ENCODE peak calls at places on chromosomes 4 and X, in seven cellular contexts. One of them, this sample, is unnamed.

GRCh38 chrX:7574325-7574724 is 268.6 kb upstream of the VCX start:
- DNase-seq in glutamatergic neuron: no peak
- DNase-seq in progenitor cell of endocrine pancreas: peak; percentile 30
- DNase-seq in transverse colon: no peak
- DNase-seq in AG09309: no peak
- DNase-seq in osteocyte: no peak
- DNase-seq in mesothelial cell of epicardium: no peak
- DNase-seq in this sample: no peak

GRCh38 chr4:111961806-111962205 is 183.4 kb upstream of the FAM241A start:
- DNase-seq in glutamatergic neuron: no peak
- DNase-seq in progenitor cell of endocrine pancreas: no peak
- DNase-seq in transverse colon: no peak
- DNase-seq in AG09309: no peak
- DNase-seq in osteocyte: no peak
- DNase-seq in mesothelial cell of epicardium: no peak
- DNase-seq in this sample: no peak

GRCh38 chrX:63932006-63932405 is 147.0 kb upstream of the ARHGEF9 start:
- DNase-seq in glutamatergic neuron: no peak
- DNase-seq in progenitor cell of endocrine pancreas: no peak
- DNase-seq in transverse colon: no peak
- DNase-seq in AG09309: no peak
- DNase-seq in osteocyte: no peak
- DNase-seq in mesothelial cell of epicardium: no peak
- DNase-seq in this sample: no peak

GRCh38 chr4:154722262-154722661 is 21.5 kb upstream of the LRAT start:
- DNase-seq in glutamatergic neuron: no peak
- DNase-seq in progenitor cell of endocrine pancreas: no peak
- DNase-seq in transverse colon: no peak
- DNase-seq in AG09309: no peak
- DNase-seq in osteocyte: no peak
- DNase-seq in mesothelial cell of epicardium: no peak
- DNase-seq in this sample: no peak

GRCh38 chrX:13506574-13506973 is 62.8 kb upstream of the EGFL6 start:
- DNase-seq in glutamatergic neuron: peak; percentile 47
- DNase-seq in progenitor cell of endocrine pancreas: peak; percentile 14
- DNase-seq in transverse colon: peak; percentile 56
- DNase-seq in AG09309: peak; percentile 11
- DNase-seq in osteocyte: no peak
- DNase-seq in mesothelial cell of epicardium: no peak
- DNase-seq in this sample: peak; percentile 55

GRCh38 chrX:24398766-24399165 is 38.3 kb downstream of the SUPT20HL1 start:
- DNase-seq in glutamatergic neuron: no peak
- DNase-seq in progenitor cell of endocrine pancreas: no peak
- DNase-seq in transverse colon: no peak
- DNase-seq in AG09309: no peak
- DNase-seq in osteocyte: no peak
- DNase-seq in mesothelial cell of epicardium: no peak
- DNase-seq in this sample: no peak

GRCh38 chr4:153146031-153146430 is 58.2 kb upstream of the TRIM2 start:
- DNase-seq in glutamatergic neuron: no peak
- DNase-seq in progenitor cell of endocrine pancreas: no peak
- DNase-seq in transverse colon: no peak
- DNase-seq in AG09309: no peak
- DNase-seq in osteocyte: no peak
- DNase-seq in mesothelial cell of epicardium: no peak
- DNase-seq in this sample: no peak

GRCh38 chr4:112234952-112235609 is 3.5 kb downstream of the AP1AR start:
- DNase-seq in glutamatergic neuron: peak; percentile 36
- DNase-seq in progenitor cell of endocrine pancreas: peak; percentile 16
- DNase-seq in transverse colon: peak; percentile 76
- DNase-seq in AG09309: peak; percentile 72
- DNase-seq in osteocyte: no peak
- DNase-seq in mesothelial cell of epicardium: no peak
- DNase-seq in this sample: peak; percentile 67

GRCh38 chrX:154749856-154750255 is 1.0 kb downstream of the GAB3 start:
- DNase-seq in glutamatergic neuron: no peak
- DNase-seq in progenitor cell of endocrine pancreas: no peak
- DNase-seq in transverse colon: no peak
- DNase-seq in AG09309: no peak
- DNase-seq in osteocyte: no peak
- DNase-seq in mesothelial cell of epicardium: no peak
- DNase-seq in this sample: no peak

GRCh38 chrX:39689374-39690104 is 408.2 kb downstream of the BCOR start:
- DNase-seq in glutamatergic neuron: peak; percentile 24
- DNase-seq in progenitor cell of endocrine pancreas: no peak
- DNase-seq in transverse colon: peak; percentile 11
- DNase-seq in AG09309: no peak
- DNase-seq in osteocyte: no peak
- DNase-seq in mesothelial cell of epicardium: no peak
- DNase-seq in this sample: no peak

GRCh38 chr4:6929735-6930464 is 20.3 kb downstream of the TBC1D14 start:
- DNase-seq in glutamatergic neuron: no peak
- DNase-seq in progenitor cell of endocrine pancreas: no peak
- DNase-seq in transverse colon: peak; percentile 56
- DNase-seq in AG09309: no peak
- DNase-seq in osteocyte: no peak
- DNase-seq in mesothelial cell of epicardium: no peak
- DNase-seq in this sample: no peak

GRCh38 chr4:44425614-44426208 is 22.9 kb downstream of the KCTD8 start:
- DNase-seq in glutamatergic neuron: peak; percentile 69
- DNase-seq in progenitor cell of endocrine pancreas: no peak
- DNase-seq in transverse colon: no peak
- DNase-seq in AG09309: no peak
- DNase-seq in osteocyte: no peak
- DNase-seq in mesothelial cell of epicardium: no peak
- DNase-seq in this sample: no peak

GRCh38 chr4:75327804-75328512 is 186.2 kb downstream of the RCHY1 start:
- DNase-seq in glutamatergic neuron: no peak
- DNase-seq in progenitor cell of endocrine pancreas: no peak
- DNase-seq in transverse colon: no peak
- DNase-seq in AG09309: no peak
- DNase-seq in osteocyte: no peak
- DNase-seq in mesothelial cell of epicardium: no peak
- DNase-seq in this sample: no peak

GRCh38 chr4:69577245-69577644 is 62.2 kb downstream of the UGT2A2 start:
- DNase-seq in glutamatergic neuron: no peak
- DNase-seq in progenitor cell of endocrine pancreas: no peak
- DNase-seq in transverse colon: no peak
- DNase-seq in AG09309: no peak
- DNase-seq in osteocyte: no peak
- DNase-seq in mesothelial cell of epicardium: no peak
- DNase-seq in this sample: no peak

GRCh38 chrX:47629419-47630210 is at the start of gene CFP:
- DNase-seq in glutamatergic neuron: no peak
- DNase-seq in progenitor cell of endocrine pancreas: no peak
- DNase-seq in transverse colon: no peak
- DNase-seq in AG09309: no peak
- DNase-seq in osteocyte: no peak
- DNase-seq in mesothelial cell of epicardium: no peak
- DNase-seq in this sample: peak; percentile 14

GRCh38 chr4:74157116-74157742 is 689 bp upstream of the MTHFD2L start:
- DNase-seq in glutamatergic neuron: no peak
- DNase-seq in progenitor cell of endocrine pancreas: no peak
- DNase-seq in transverse colon: no peak
- DNase-seq in AG09309: no peak
- DNase-seq in osteocyte: no peak
- DNase-seq in mesothelial cell of epicardium: no peak
- DNase-seq in this sample: no peak

GRCh38 chrX:17689971-17690409 is 47.3 kb upstream of the SCML1 start:
- DNase-seq in glutamatergic neuron: no peak
- DNase-seq in progenitor cell of endocrine pancreas: peak; percentile 30
- DNase-seq in transverse colon: peak; percentile 41
- DNase-seq in AG09309: peak; percentile 70
- DNase-seq in osteocyte: no peak
- DNase-seq in mesothelial cell of epicardium: no peak
- DNase-seq in this sample: peak; percentile 56

GRCh38 chr4:60865238-60865637 is 334.9 kb upstream of the ADGRL3 start:
- DNase-seq in glutamatergic neuron: no peak
- DNase-seq in progenitor cell of endocrine pancreas: no peak
- DNase-seq in transverse colon: no peak
- DNase-seq in AG09309: no peak
- DNase-seq in osteocyte: no peak
- DNase-seq in mesothelial cell of epicardium: no peak
- DNase-seq in this sample: no peak

GRCh38 chr4:37454263-37454800 is 209.8 kb downstream of the NWD2 start:
- DNase-seq in glutamatergic neuron: no peak
- DNase-seq in progenitor cell of endocrine pancreas: no peak
- DNase-seq in transverse colon: no peak
- DNase-seq in AG09309: no peak
- DNase-seq in osteocyte: no peak
- DNase-seq in mesothelial cell of epicardium: no peak
- DNase-seq in this sample: no peak

GRCh38 chr4:123399638-123400358 is 3.2 kb downstream of the SPRY1 start:
- DNase-seq in glutamatergic neuron: no peak
- DNase-seq in progenitor cell of endocrine pancreas: no peak
- DNase-seq in transverse colon: no peak
- DNase-seq in AG09309: no peak
- DNase-seq in osteocyte: no peak
- DNase-seq in mesothelial cell of epicardium: no peak
- DNase-seq in this sample: no peak
- TF ChIP-seq CTCF in glutamatergic neuron: no peak
- TF ChIP-seq CTCF in progenitor cell of endocrine pancreas: no peak
- TF ChIP-seq CTCF in transverse colon: no peak
- TF ChIP-seq CTCF in AG09309: no peak
- TF ChIP-seq CTCF in osteocyte: no peak
- TF ChIP-seq CTCF in mesothelial cell of epicardium: no peak
- TF ChIP-seq CTCF in this sample: no peak

DNA sequence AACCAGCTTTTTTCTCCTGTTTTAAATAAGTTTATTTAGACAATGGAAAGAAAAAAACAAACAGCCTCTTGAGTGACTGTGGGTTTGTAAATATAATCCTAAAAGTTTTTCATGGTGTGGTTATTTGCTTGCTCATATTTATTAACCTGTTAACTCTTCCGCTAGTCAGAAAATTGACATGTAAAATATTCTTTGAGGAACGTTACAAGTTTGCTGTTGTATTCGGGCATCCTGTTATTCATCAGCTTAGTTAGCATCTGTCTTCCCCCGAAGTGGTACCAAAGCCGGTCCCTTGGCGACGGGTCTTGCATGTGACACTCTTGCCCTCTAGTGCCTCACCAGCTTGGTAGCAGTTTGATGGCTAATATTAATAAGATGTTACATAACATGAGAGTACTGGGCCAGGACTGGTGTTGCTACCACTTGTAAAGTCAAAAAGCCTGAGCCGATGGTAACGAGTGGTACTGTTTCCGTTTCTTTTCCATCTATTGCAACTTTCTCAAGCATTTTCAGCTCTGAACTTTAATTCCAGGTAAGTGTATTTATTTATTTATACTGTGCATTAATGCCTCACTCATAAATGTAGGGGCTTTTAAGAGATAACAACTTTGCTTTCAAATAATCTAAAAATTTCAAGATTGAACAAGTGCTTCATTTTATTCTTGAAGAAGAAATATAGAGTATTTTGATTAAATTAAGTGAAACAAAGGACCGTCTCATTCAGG is at the start of gene NDST3:
- DNase-seq in glutamatergic neuron: peak; percentile 82
- DNase-seq in progenitor cell of endocrine pancreas: peak; percentile 41
- DNase-seq in transverse colon: peak; percentile 39
- DNase-seq in AG09309: no peak
- DNase-seq in osteocyte: peak; percentile 84
- DNase-seq in mesothelial cell of epicardium: peak; percentile 40
- DNase-seq in this sample: peak; percentile 40
- TF ChIP-seq CTCF in glutamatergic neuron: peak; percentile 59
- TF ChIP-seq CTCF in progenitor cell of endocrine pancreas: peak; percentile 66
- TF ChIP-seq CTCF in transverse colon: no peak
- TF ChIP-seq CTCF in AG09309: peak; percentile 19
- TF ChIP-seq CTCF in osteocyte: peak; percentile 73
- TF ChIP-seq CTCF in mesothelial cell of epicardium: no peak
- TF ChIP-seq CTCF in this sample: no peak

GRCh38 chr4:1167244-1167949 is 5.0 kb downstream of the SPON2 start:
- DNase-seq in glutamatergic neuron: peak; percentile 87
- DNase-seq in progenitor cell of endocrine pancreas: peak; percentile 66
- DNase-seq in transverse colon: peak; percentile 92
- DNase-seq in AG09309: no peak
- DNase-seq in osteocyte: peak; percentile 92
- DNase-seq in mesothelial cell of epicardium: no peak
- DNase-seq in this sample: peak; percentile 97
- TF ChIP-seq CTCF in glutamatergic neuron: peak; percentile 95
- TF ChIP-seq CTCF in progenitor cell of endocrine pancreas: peak; percentile 90
- TF ChIP-seq CTCF in transverse colon: peak; percentile 96
- TF ChIP-seq CTCF in AG09309: peak; percentile 94
- TF ChIP-seq CTCF in osteocyte: peak; percentile 96
- TF ChIP-seq CTCF in mesothelial cell of epicardium: peak; percentile 81
- TF ChIP-seq CTCF in this sample: peak; percentile 96

GRCh38 chr4:77466430-77466829 is 139.2 kb upstream of the CXCL13 start:
- DNase-seq in glutamatergic neuron: no peak
- DNase-seq in progenitor cell of endocrine pancreas: no peak
- DNase-seq in transverse colon: no peak
- DNase-seq in AG09309: no peak
- DNase-seq in osteocyte: no peak
- DNase-seq in mesothelial cell of epicardium: no peak
- DNase-seq in this sample: no peak

DNA sequence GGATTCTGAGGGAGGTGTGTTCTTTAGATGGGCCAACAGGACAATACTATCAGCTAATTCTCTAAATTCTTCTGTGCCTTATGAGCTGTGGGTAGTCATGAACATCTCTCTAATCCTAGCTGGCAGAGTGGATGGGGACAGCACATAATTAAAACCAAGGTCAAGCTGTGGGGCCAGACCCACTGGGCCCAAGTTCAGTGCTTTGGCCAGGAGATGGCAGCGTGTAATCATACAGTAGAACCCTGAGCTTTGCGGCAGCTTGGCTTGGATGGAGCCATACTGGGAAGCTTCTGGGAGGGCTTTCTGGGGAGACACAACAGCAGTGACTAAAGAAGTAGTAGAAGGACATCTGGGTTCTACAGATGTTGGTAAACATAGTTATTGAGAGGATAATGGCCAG is 140.3 kb upstream of the CXCL13 start:
- DNase-seq in glutamatergic neuron: no peak
- DNase-seq in progenitor cell of endocrine pancreas: no peak
- DNase-seq in transverse colon: peak; percentile 15
- DNase-seq in AG09309: no peak
- DNase-seq in osteocyte: no peak
- DNase-seq in mesothelial cell of epicardium: no peak
- DNase-seq in this sample: peak; percentile 52
- TF ChIP-seq CTCF in glutamatergic neuron: no peak
- TF ChIP-seq CTCF in progenitor cell of endocrine pancreas: no peak
- TF ChIP-seq CTCF in transverse colon: peak; percentile 58
- TF ChIP-seq CTCF in AG09309: peak; percentile 55
- TF ChIP-seq CTCF in osteocyte: peak; percentile 29
- TF ChIP-seq CTCF in mesothelial cell of epicardium: no peak
- TF ChIP-seq CTCF in this sample: peak; percentile 52

This sample was measured in activated CD8-positive, alpha-beta T cell treated with anti-CD3 and anti-CD28 coated beads for 36 hours.